ENCODE peak calls at places on chromosomes 12 and 14, in five cellular contexts. U is T47D, R is brain pericyte, X is anterior cingulate cortex, Q is GM10248. G is an unnamed sample.

GRCh38 chr12:42873401-42873800 is 283.9 kb upstream of the PRICKLE1 start:
- DNase-seq in X (no peak), R (no peak), Q (no peak), U (peak; percentile 6), G (no peak)

GRCh38 chr12:132236129-132236929 is 92.1 kb downstream of the NOC4L start:
- DNase-seq in R (no peak), U (no peak), Q (no peak), X (no peak), G (no peak)

GRCh38 chr12:80936353-80936641 is 1.4 kb downstream of the LIN7A start:
- DNase-seq in X (no peak), U (no peak), Q (no peak), R (no peak), G (no peak)

GRCh38 chr12:107929436-107929835 is 154.9 kb downstream of the ASCL4 start:
- DNase-seq in X (no peak), R (no peak), U (peak; percentile 80), Q (no peak), G (peak; percentile 40)

GRCh38 chr12:28535216-28535615 is 345.0 kb downstream of the CCDC91 start:
- DNase-seq in X (no peak), R (no peak), Q (no peak), U (no peak), G (no peak)

GRCh38 chr14:24298892-24299254 is 707 bp downstream of the DHRS1 start:
- DNase-seq in U (peak; percentile 28), R (no peak), Q (no peak), X (no peak), G (no peak)

GRCh38 chr14:33857650-33858049 is 93.2 kb downstream of the EGLN3 start:
- DNase-seq in X (no peak), U (no peak), R (no peak), Q (no peak), G (no peak)

GRCh38 chr14:95814363-95815225 is 62.0 kb upstream of the TUNAR start:
- DNase-seq in Q (no peak), X (no peak), U (no peak), R (no peak), G (no peak)

GRCh38 chr14:104263671-104264358 is 125.4 kb downstream of the KIF26A start:
- DNase-seq in R (no peak), U (no peak), X (no peak), Q (no peak), G (no peak)

GRCh38 chr12:1916396-1917171 is 1.9 kb downstream of the CACNA2D4 start:
- DNase-seq in Q (peak; percentile 10), U (no peak), R (no peak), X (no peak), G (no peak)

GRCh38 chr12:49539406-49540228 is 787 bp downstream of the KCNH3 start:
- DNase-seq in U (no peak), Q (peak; percentile 60), R (no peak), X (no peak), G (no peak)

GRCh38 chr12:131102991-131103609 is 149.4 kb downstream of the ADGRD1 start:
- DNase-seq in Q (no peak), R (no peak), U (no peak), X (no peak), G (peak; percentile 74)

GRCh38 chr12:89731614-89732013 is 23.0 kb upstream of the ATP2B1 start:
- DNase-seq in U (no peak), R (no peak), Q (no peak), X (no peak), G (no peak)

GRCh38 chr14:56300495-56300894 is 182.3 kb downstream of the PELI2 start:
- DNase-seq in U (no peak), X (no peak), Q (no peak), R (no peak), G (no peak)

GRCh38 chr12:3365416-3366385 is 125.3 kb upstream of the PRMT8 start:
- DNase-seq in R (no peak), U (peak; percentile 67), X (no peak), Q (no peak), G (no peak)

GRCh38 chr12:96190403-96191170 is 3.6 kb upstream of the ELK3 start:
- DNase-seq in Q (no peak), X (no peak), R (no peak), U (no peak), G (peak; percentile 48)

GRCh38 chr14:81727243-81727642 is 193.6 kb upstream of the SEL1L start:
- DNase-seq in X (no peak), U (no peak), Q (no peak), R (no peak), G (no peak)

GRCh38 chr12:1792406-1792805 is 28.0 kb upstream of the LRTM2 start:
- DNase-seq in X (no peak), R (no peak), Q (no peak), U (no peak), G (no peak)

GRCh38 chr14:99513183-99513694 is 32.0 kb downstream of the CCNK start:
- DNase-seq in R (no peak), X (no peak), Q (no peak), U (no peak), G (no peak)

GRCh38 chr14:95489163-95489887 is 27.1 kb downstream of the SYNE3 start:
- DNase-seq in R (no peak), Q (no peak), X (no peak), U (no peak), G (no peak)

GRCh38 chr14:95530461-95531170 is 4.2 kb upstream of the GLRX5 start:
- DNase-seq in R (no peak), Q (no peak), X (no peak), U (peak; percentile 58), G (no peak)

GRCh38 chr12:53071591-53072551 is 7.3 kb downstream of the SPRYD3 start:
- DNase-seq in R (no peak), U (no peak), Q (no peak), X (no peak), G (no peak)

GRCh38 chr14:62099091-62099490 is 336.9 kb downstream of the SNAPC1 start:
- DNase-seq in X (no peak), Q (no peak), R (no peak), U (no peak), G (no peak)

GRCh38 chr12:130441771-130442760 is 104.4 kb downstream of the PIWIL1 start:
- DNase-seq in U (no peak), R (no peak), Q (no peak), X (no peak), G (no peak)

GRCh38 chr14:106276326-106277267 is 750.2 kb downstream of the TMEM121 start:
- DNase-seq in U (no peak), X (no peak), Q (no peak), R (no peak), G (no peak)

GRCh38 chr12:54595471-54595870 is 7.0 kb upstream of the PPP1R1A start:
- DNase-seq in U (no peak), Q (no peak), X (no peak), R (no peak), G (no peak)

GRCh38 chr12:69430942-69431603 is 39.1 kb upstream of the FRS2 start:
- DNase-seq in R (no peak), X (no peak), U (no peak), Q (no peak), G (no peak)

GRCh38 chr14:93056166-93056839 is 59.4 kb downstream of the ITPK1 start:
- DNase-seq in U (no peak), Q (no peak), R (no peak), X (no peak), G (no peak)

GRCh38 chr12:11697670-11698387 is 48.4 kb downstream of the ETV6 start:
- DNase-seq in Q (no peak), R (no peak), X (no peak), U (no peak), G (no peak)

GRCh38 chr12:77402726-77403125 is 337.4 kb upstream of the E2F7 start:
- DNase-seq in U (no peak), Q (no peak), X (no peak), R (no peak), G (no peak)

GRCh38 chr14:53011053-53011462 is 60.2 kb upstream of the FERMT2 start:
- DNase-seq in X (no peak), R (peak; percentile 96), U (peak; percentile 23), Q (no peak), G (no peak)

GRCh38 chr12:89166525-89166934 is 185.8 kb downstream of the DUSP6 start:
- DNase-seq in U (no peak), Q (peak; percentile 25), R (peak; percentile 52), X (no peak), G (peak; percentile 79)

GRCh38 chr14:87566986-87567385 is 426.0 kb downstream of the GALC start:
- DNase-seq in U (no peak), X (no peak), R (no peak), Q (no peak), G (no peak)

G was measured in GM12865.